ENCODE peak calls at places on chromosomes 3 and 15, in five cellular contexts. One of them, this sample, is unnamed. For H3K4me1, the result is how much of the 10 kb centered on the place peaks cover.

GRCh38 chr3:106059953-106060517 is 191.2 kb upstream of the CBLB start:
- DNase-seq in body of pancreas: no peak
- DNase-seq in ovary: no peak
- DNase-seq in pancreas: no peak
- DNase-seq in MM.1S: no peak
- DNase-seq in this sample: no peak

GRCh38 chr3:8882171-8882593 is 81.1 kb downstream of the RAD18 start:
- DNase-seq in MM.1S: no peak
- DNase-seq in ovary: no peak
- DNase-seq in body of pancreas: no peak
- DNase-seq in pancreas: no peak
- DNase-seq in this sample: no peak

GRCh38 chr3:175234075-175234474 is 374.9 kb downstream of the NAALADL2 start:
- DNase-seq in pancreas: no peak
- DNase-seq in body of pancreas: no peak
- DNase-seq in MM.1S: no peak
- DNase-seq in ovary: no peak
- DNase-seq in this sample: no peak

GRCh38 chr3:194306109-194306686 is 44.9 kb downstream of the CPN2 start:
- DNase-seq in MM.1S: peak
- DNase-seq in body of pancreas: no peak
- DNase-seq in ovary: no peak
- DNase-seq in pancreas: no peak
- DNase-seq in this sample: peak

GRCh38 chr3:17360991-17361390 is 381.4 kb downstream of the TBC1D5 start:
- DNase-seq in MM.1S: no peak
- DNase-seq in ovary: no peak
- DNase-seq in body of pancreas: no peak
- DNase-seq in pancreas: no peak
- DNase-seq in this sample: no peak

GRCh38 chr15:62094398-62094797 is 27.6 kb downstream of the C2CD4A start:
- DNase-seq in body of pancreas: no peak
- DNase-seq in MM.1S: no peak
- DNase-seq in pancreas: no peak
- DNase-seq in ovary: no peak
- DNase-seq in this sample: no peak

GRCh38 chr15:38559908-38560307 is 4.7 kb downstream of the RASGRP1 start:
- DNase-seq in MM.1S: no peak
- DNase-seq in pancreas: no peak
- DNase-seq in ovary: no peak
- DNase-seq in body of pancreas: no peak
- DNase-seq in this sample: no peak

GRCh38 chr3:52099006-52099405 is 42.6 kb upstream of the DUSP7 start:
- DNase-seq in body of pancreas: no peak
- DNase-seq in ovary: no peak
- DNase-seq in MM.1S: no peak
- DNase-seq in pancreas: no peak
- DNase-seq in this sample: no peak

GRCh38 chr3:41202834-41203345 is 3.6 kb downstream of the CTNNB1 start:
- DNase-seq in MM.1S: no peak
- DNase-seq in body of pancreas: no peak
- DNase-seq in pancreas: no peak
- DNase-seq in ovary: no peak
- DNase-seq in this sample: no peak

GRCh38 chr3:47685037-47685436 is 96.7 kb downstream of the SMARCC1 start:
- DNase-seq in ovary: no peak
- DNase-seq in pancreas: no peak
- DNase-seq in MM.1S: no peak
- DNase-seq in body of pancreas: no peak
- DNase-seq in this sample: no peak

GRCh38 chr15:41888662-41889253 is 5.1 kb downstream of the SPTBN5 start:
- DNase-seq in MM.1S: no peak
- DNase-seq in ovary: no peak
- DNase-seq in body of pancreas: no peak
- DNase-seq in pancreas: no peak
- DNase-seq in this sample: no peak

GRCh38 chr15:64979252-64979710 is 10.4 kb downstream of the SPG21 start:
- DNase-seq in MM.1S: no peak
- DNase-seq in ovary: no peak
- DNase-seq in body of pancreas: no peak
- DNase-seq in pancreas: no peak
- DNase-seq in this sample: no peak

GRCh38 chr3:72659609-72660008 is 188.6 kb downstream of the SHQ1 start:
- DNase-seq in MM.1S: no peak
- DNase-seq in pancreas: peak
- DNase-seq in ovary: no peak
- DNase-seq in body of pancreas: peak
- DNase-seq in this sample: no peak

GRCh38 chr3:24886511-24886910 is 391.9 kb upstream of the THRB start:
- DNase-seq in pancreas: no peak
- DNase-seq in MM.1S: no peak
- DNase-seq in body of pancreas: no peak
- DNase-seq in ovary: no peak
- DNase-seq in this sample: no peak

GRCh38 chr3:36674816-36675215 is 89.5 kb downstream of the DCLK3 start:
- DNase-seq in pancreas: no peak
- DNase-seq in MM.1S: no peak
- DNase-seq in body of pancreas: no peak
- DNase-seq in ovary: no peak
- DNase-seq in this sample: no peak

GRCh38 chr3:72590732-72591192 is 257.5 kb downstream of the SHQ1 start:
- DNase-seq in pancreas: no peak
- DNase-seq in MM.1S: no peak
- DNase-seq in ovary: no peak
- DNase-seq in body of pancreas: no peak
- DNase-seq in this sample: no peak

GRCh38 chr3:189121088-189121487 is 50.7 kb upstream of the TPRG1 start:
- DNase-seq in pancreas: no peak
- DNase-seq in MM.1S: no peak
- DNase-seq in ovary: no peak
- DNase-seq in body of pancreas: no peak
- DNase-seq in this sample: no peak

GRCh38 chr15:98455899-98456298 is 192.4 kb upstream of the IGF1R start:
- DNase-seq in body of pancreas: no peak
- DNase-seq in pancreas: no peak
- DNase-seq in ovary: no peak
- DNase-seq in MM.1S: no peak
- DNase-seq in this sample: no peak

GRCh38 chr3:88986834-88987233 is 120.6 kb upstream of the EPHA3 start:
- DNase-seq in MM.1S: no peak
- DNase-seq in ovary: no peak
- DNase-seq in pancreas: no peak
- DNase-seq in body of pancreas: no peak
- DNase-seq in this sample: no peak

GRCh38 chr15:70479785-70480184 is 283.6 kb downstream of the UACA start:
- DNase-seq in body of pancreas: no peak
- DNase-seq in pancreas: no peak
- DNase-seq in ovary: no peak
- DNase-seq in MM.1S: no peak
- DNase-seq in this sample: no peak
- H3K4me1 ChIP-seq in body of pancreas: under half
- H3K4me1 ChIP-seq in pancreas: under half
- H3K4me1 ChIP-seq in ovary: under half
- H3K4me1 ChIP-seq in MM.1S: half or more
- H3K4me1 ChIP-seq in this sample: under half

GRCh38 chr3:107999215-107999775 is 91.5 kb downstream of the CD47 start:
- DNase-seq in pancreas: no peak
- DNase-seq in MM.1S: no peak
- DNase-seq in body of pancreas: no peak
- DNase-seq in ovary: no peak
- DNase-seq in this sample: no peak

GRCh38 chr3:108001457-108001856 is 89.4 kb downstream of the CD47 start:
- DNase-seq in MM.1S: no peak
- DNase-seq in pancreas: no peak
- DNase-seq in ovary: no peak
- DNase-seq in body of pancreas: no peak
- DNase-seq in this sample: no peak

GRCh38 chr3:107994954-107995715 is 95.7 kb downstream of the CD47 start:
- DNase-seq in pancreas: no peak
- DNase-seq in ovary: no peak
- DNase-seq in body of pancreas: no peak
- DNase-seq in MM.1S: no peak
- DNase-seq in this sample: no peak

GRCh38 chr3:107994181-107994580 is 96.7 kb downstream of the CD47 start:
- DNase-seq in pancreas: no peak
- DNase-seq in MM.1S: no peak
- DNase-seq in ovary: no peak
- DNase-seq in body of pancreas: no peak
- DNase-seq in this sample: no peak

GRCh38 chr3:107997666-107998065 is 93.2 kb downstream of the CD47 start:
- DNase-seq in body of pancreas: no peak
- DNase-seq in pancreas: no peak
- DNase-seq in ovary: no peak
- DNase-seq in MM.1S: no peak
- DNase-seq in this sample: no peak
- H3K4me1 ChIP-seq in body of pancreas: under half
- H3K4me1 ChIP-seq in pancreas: under half
- H3K4me1 ChIP-seq in ovary: under half
- H3K4me1 ChIP-seq in MM.1S: under half
- H3K4me1 ChIP-seq in this sample: under half

GRCh38 chr15:40469776-40470390 is 901 bp upstream of the CHST14 start:
- DNase-seq in body of pancreas: no peak
- DNase-seq in ovary: no peak
- DNase-seq in pancreas: no peak
- DNase-seq in MM.1S: no peak
- DNase-seq in this sample: no peak

GRCh38 chr15:40471778-40472130 is 970 bp downstream of the CHST14 start:
- DNase-seq in MM.1S: peak
- DNase-seq in ovary: no peak
- DNase-seq in pancreas: peak
- DNase-seq in body of pancreas: peak
- DNase-seq in this sample: no peak

GRCh38 chr15:40471105-40471777 is 457 bp downstream of the CHST14 start:
- DNase-seq in body of pancreas: peak
- DNase-seq in MM.1S: no peak
- DNase-seq in pancreas: no peak
- DNase-seq in ovary: peak
- DNase-seq in this sample: no peak

GRCh38 chr15:40472171-40472727 is 1.5 kb downstream of the CHST14 start:
- DNase-seq in ovary: no peak
- DNase-seq in MM.1S: no peak
- DNase-seq in pancreas: no peak
- DNase-seq in body of pancreas: no peak
- DNase-seq in this sample: no peak

GRCh38 chr15:40470423-40471104 is at the start of gene CHST14:
- DNase-seq in MM.1S: peak
- DNase-seq in pancreas: peak
- DNase-seq in body of pancreas: peak
- DNase-seq in ovary: peak
- DNase-seq in this sample: peak
- H3K4me1 ChIP-seq in MM.1S: under half
- H3K4me1 ChIP-seq in pancreas: under half
- H3K4me1 ChIP-seq in body of pancreas: under half
- H3K4me1 ChIP-seq in ovary: under half
- H3K4me1 ChIP-seq in this sample: under half

GRCh38 chr3:30692498-30693130 is 86.2 kb downstream of the TGFBR2 start:
- DNase-seq in MM.1S: no peak
- DNase-seq in pancreas: no peak
- DNase-seq in ovary: no peak
- DNase-seq in body of pancreas: no peak
- DNase-seq in this sample: no peak
- H3K4me1 ChIP-seq in MM.1S: under half
- H3K4me1 ChIP-seq in pancreas: under half
- H3K4me1 ChIP-seq in ovary: under half
- H3K4me1 ChIP-seq in body of pancreas: half or more
- H3K4me1 ChIP-seq in this sample: half or more

DNA sequence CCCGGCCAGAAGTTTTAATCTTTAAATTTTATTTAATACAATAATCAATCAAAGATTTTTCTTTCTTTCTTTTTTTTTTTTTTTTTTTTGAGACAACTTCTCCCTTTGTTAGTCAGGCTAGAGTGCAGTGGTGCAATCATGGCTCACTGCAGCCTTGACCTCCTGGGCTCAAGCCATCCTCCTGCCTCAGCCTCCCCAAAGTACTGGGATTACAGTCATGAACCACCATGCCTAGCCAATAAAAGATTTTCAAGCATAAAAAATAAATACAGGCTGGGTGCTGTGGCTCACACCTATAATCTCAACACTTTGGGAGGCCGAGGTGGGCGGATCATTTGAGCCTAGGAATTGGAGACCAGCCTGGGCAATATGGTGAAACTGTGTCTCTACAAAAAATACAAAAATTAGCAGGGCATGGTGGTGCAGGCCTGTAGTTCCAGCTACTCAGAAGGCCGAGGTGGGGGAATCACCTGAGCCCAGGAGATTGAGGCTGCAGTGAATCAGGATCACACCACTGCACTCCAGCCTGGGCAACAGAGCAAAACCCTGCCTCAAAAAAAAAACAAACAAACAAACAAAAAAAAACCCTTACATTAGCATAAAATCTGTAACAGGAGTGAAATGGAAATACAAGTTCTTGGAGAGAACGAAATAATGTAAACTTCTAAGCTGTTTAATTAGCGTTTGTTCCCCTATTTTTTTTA is 29.1 kb upstream of the SRP14 start:
- DNase-seq in MM.1S: no peak
- DNase-seq in ovary: no peak
- DNase-seq in body of pancreas: no peak
- DNase-seq in pancreas: no peak
- DNase-seq in this sample: peak
- H3K4me1 ChIP-seq in MM.1S: under half
- H3K4me1 ChIP-seq in ovary: under half
- H3K4me1 ChIP-seq in body of pancreas: under half
- H3K4me1 ChIP-seq in pancreas: under half
- H3K4me1 ChIP-seq in this sample: under half

DNA sequence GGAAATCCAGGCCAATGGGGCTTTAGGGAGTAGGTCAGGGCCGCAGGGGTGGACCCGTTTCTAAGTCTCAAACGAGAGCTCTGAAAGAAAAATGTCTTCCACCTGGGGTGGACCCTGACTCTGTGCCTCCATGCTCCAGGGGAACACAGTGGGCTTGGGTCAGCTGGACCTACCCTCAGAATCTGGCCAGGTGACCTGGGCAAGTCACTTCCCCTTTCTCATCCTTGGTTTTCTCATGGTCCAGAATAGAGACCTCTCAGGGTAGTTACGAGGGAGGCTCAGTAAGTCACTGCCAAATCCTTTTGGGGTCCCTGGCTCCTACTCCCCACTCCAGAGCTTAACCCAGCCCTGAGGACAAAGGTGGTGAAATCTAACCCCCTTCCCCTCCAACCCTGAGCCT is 25.8 kb downstream of the EFCAB12 start:
- DNase-seq in ovary: no peak
- DNase-seq in pancreas: no peak
- DNase-seq in body of pancreas: no peak
- DNase-seq in MM.1S: no peak
- DNase-seq in this sample: no peak
- H3K4me1 ChIP-seq in ovary: under half
- H3K4me1 ChIP-seq in pancreas: under half
- H3K4me1 ChIP-seq in body of pancreas: under half
- H3K4me1 ChIP-seq in MM.1S: under half
- H3K4me1 ChIP-seq in this sample: under half

This sample was measured in adrenal gland.